ENCODE peak calls at places on chromosome X, in five cellular contexts. O is stomach, K is gastrocnemius medialis, D is IMR-90, R is ovary. Q is an unnamed sample.

GRCh38 chrX:109934935-109935334 is 68.0 kb upstream of the TMEM164 start:
- DNase-seq in D (peak; percentile 11), O (no peak), K (no peak), R (no peak), Q (no peak)

GRCh38 chrX:132737743-132738142 is 220.7 kb downstream of the HS6ST2 start:
- DNase-seq in D (no peak), O (no peak), K (no peak), R (no peak), Q (no peak)

GRCh38 chrX:53239474-53239873 is 14.5 kb upstream of the KDM5C start:
- DNase-seq in R (no peak), O (no peak), K (no peak), D (no peak), Q (no peak)

GRCh38 chrX:39809326-39809725 is 288.4 kb downstream of the BCOR start:
- DNase-seq in O (no peak), D (peak; percentile 82), K (no peak), R (no peak), Q (no peak)

GRCh38 chrX:46330981-46331380 is 214.2 kb downstream of the ZNF674 start:
- DNase-seq in O (no peak), K (no peak), D (no peak), R (no peak), Q (no peak)

GRCh38 chrX:70452143-70452733 is 7.6 kb downstream of the DLG3 start:
- DNase-seq in D (peak; percentile 17), O (peak; percentile 64), R (peak; percentile 53), K (no peak), Q (peak; percentile 57)

GRCh38 chrX:154541896-154542722 is 4.5 kb downstream of the G6PD start:
- DNase-seq in K (peak; percentile 64), R (peak; percentile 89), O (peak; percentile 73), D (peak; percentile 94), Q (peak; percentile 88)

GRCh38 chrX:68868902-68869800 is 40.3 kb downstream of the EFNB1 start:
- DNase-seq in O (peak; percentile 39), K (no peak), R (no peak), D (no peak), Q (no peak)

GRCh38 chrX:4925911-4926310 is 1212.5 kb upstream of the PRKX start:
- DNase-seq in O (no peak), K (no peak), D (no peak), R (no peak), Q (no peak)

GRCh38 chrX:153470411-153471363 is at the start of gene HAUS7:
- DNase-seq in O (peak; percentile 86), R (peak; percentile 83), K (peak; percentile 86), D (peak; percentile 84), Q (peak; percentile 90)
- TF ChIP-seq POLR2A in O (no peak), R (peak; percentile 51), K (no peak), D (no peak), Q (peak; percentile 30)

DNA sequence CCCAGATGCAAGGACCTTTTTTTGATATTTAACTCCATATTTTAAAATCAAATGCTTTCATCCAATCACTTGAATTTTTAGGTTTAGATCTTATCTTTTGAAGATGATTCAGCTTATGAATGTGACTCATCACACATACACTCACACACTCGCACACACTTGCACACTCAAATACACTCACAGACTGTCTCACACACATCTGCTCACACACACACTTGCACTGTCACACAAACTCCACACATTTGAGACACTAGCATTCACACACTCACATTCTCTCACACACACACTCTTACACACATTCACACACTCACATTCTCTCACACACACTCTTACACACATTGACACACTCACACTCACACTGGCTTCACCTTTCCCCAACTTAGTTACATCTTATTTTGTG is 37.8 kb downstream of the MAGEA1 start:
- DNase-seq in K (no peak), R (no peak), O (no peak), D (no peak), Q (no peak)
- TF ChIP-seq POLR2A in K (no peak), R (no peak), O (no peak), D (no peak), Q (no peak)

DNA sequence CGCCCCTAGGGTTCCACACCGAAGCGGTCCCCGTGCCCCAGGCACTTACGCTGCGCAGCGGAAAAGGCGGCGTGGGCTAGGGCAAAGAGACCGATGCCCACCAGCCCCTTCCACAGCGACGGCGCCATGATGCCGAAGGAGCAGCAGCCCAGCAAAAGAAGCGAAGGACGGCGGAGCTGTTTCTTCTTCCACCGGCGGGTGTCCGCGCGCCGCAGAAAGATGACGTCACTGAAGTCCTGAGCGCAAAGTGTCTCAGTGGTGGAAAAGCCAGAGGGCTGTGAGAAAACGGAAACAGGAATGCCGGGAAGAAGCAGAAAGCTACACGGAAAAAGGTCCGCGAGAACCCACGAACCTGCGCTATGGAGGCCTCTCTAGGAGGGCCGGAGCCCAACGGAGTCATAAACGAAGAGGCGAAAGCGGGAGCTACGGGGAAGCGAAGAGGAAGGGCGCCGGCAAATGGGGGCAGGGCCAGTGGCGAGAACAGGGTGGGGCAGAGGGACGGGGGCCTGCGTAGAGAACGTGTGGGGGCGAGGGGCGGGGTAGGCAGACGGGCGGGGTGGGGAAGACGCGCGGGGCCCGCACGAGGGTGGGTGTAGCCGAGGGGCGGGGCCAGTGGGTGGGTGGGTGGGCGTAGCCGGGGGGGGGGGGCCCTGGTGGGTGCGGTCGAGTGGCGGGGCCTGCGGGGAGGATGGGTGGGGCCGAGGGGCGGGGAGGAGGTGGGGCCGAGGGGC is at the start of gene MMGT1:
- DNase-seq in R (peak; percentile 84), K (peak; percentile 72), O (peak; percentile 80), D (peak; percentile 77), Q (peak; percentile 86)
- TF ChIP-seq POLR2A in R (peak; percentile 56), K (peak; percentile 41), O (no peak), D (peak; percentile 56), Q (no peak)

DNA sequence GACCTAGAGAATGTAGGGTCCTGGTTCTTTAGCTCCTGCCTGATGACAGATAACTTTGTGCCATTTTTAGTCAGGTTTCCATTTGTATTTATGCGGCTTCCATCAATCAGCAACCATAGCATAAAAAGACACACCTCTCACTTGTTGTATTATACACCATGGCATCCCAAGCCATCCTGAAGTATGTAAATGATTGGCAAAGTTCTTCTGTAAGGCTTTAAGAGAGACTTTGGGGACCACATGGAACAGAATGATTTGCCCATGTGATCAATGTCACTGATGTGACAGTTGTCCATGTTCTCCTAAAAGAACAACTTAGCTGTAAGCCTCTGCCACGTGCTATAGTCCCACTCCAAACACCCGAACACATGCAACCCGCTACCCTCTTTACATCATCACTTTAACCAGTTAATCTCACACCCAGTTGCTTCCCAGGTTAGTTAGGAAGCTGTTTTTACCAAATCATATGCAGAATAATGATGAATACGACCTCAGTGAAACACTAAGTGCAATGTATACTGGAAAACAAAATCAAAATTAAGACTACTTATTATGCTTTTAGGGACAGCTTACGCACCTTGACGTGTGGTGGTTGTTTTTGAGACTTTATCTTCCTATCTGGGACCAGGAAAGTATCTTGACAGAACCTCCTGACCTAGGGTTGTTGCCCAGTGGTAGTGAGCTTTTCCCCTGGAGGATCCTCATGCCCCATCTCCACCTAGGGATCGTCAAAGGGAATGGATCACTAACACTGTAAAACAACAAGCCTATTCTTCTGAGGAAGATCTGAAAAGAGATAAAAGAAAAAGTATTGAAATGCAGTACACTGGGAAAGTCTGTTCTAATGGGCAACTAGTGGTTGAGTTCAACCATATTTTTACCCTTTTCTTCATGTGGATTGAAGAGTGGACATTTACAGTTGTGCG is 267.8 kb downstream of the CHIC1 start:
- DNase-seq in D (no peak), K (no peak), O (no peak), R (no peak), Q (no peak)
- TF ChIP-seq POLR2A in D (no peak), K (no peak), O (no peak), R (no peak), Q (no peak)

DNA sequence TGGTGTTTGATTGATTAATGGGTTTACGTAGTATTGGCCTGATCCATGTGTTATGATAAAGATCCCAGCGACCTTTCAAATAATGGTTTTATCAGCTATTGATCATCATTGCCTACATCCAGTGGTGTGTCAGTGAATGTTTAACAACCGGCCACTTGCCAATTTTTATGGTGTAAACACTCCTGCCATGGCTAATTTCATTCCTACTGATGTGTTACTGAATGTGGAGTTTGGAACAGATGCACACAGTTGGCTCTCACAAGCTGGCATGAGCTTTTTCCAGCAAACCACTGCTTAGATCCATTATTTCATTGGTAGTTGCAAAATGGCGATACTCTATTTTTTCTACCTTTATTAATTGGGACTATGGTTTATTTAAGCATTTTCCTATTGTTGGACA is 139.9 kb downstream of the REPS2 start:
- DNase-seq in O (no peak), K (no peak), R (no peak), D (no peak), Q (no peak)
- TF ChIP-seq POLR2A in O (no peak), K (no peak), R (no peak), D (no peak), Q (no peak)

DNA sequence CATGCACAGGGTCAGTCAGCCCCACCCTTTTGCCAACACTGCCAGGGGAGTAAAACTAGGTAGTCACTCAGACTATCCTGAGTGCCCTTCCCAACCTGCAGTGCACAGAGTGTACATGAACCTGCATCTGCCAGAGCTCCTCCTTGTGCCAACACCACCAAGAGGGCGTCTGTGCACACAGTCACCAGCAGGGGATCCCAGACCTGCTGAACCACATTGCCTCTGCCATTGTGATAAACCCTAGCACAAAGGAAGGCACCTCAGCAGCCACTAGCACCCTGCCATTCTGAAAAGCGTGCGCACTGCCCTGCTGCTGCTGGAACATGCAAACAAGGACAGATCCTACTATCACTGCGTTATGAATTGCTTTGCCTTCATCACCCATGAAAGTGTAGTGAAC is 247.8 kb upstream of the POU3F4 start:
- DNase-seq in R (no peak), K (no peak), D (no peak), O (no peak), Q (no peak)
- TF ChIP-seq POLR2A in R (no peak), K (no peak), D (no peak), O (no peak), Q (no peak)

DNA sequence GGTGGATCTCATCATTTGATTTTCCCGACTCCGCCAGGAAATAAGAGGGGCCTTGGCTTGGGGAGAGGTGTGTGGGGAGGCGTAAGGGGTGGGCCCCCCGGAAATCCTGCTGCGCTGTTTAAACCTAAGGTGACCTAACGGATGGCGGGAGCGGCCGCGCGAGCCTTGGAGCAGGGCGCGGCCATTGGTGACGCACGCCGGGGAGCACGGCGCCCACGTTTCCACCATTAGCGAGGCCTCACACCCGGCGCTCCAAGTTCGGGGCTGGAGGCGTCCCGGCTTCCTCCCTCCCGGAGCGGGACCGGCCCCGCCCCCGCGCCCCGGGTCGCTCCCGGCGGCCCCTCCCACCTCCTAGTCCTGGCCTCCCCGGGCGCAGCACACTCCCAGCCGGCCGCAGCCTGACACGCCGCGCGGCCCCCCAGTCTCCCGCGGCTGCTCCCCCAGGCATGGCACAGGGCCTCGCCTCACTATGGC is at the start of gene SMS:
- DNase-seq in K (peak; percentile 55), R (peak; percentile 78), D (peak; percentile 75), O (peak; percentile 77), Q (peak; percentile 78)
- TF ChIP-seq POLR2A in K (peak; percentile 55), R (peak; percentile 45), D (peak; percentile 82), O (no peak), Q (peak; percentile 32)